ENCODE peak calls at places on chromosomes 16 and 17, in ten cellular contexts. T is T-helper 1 cell; C is stimulated activated naive CD4-positive, alpha-beta T cell treated with Interleukin-2 at 50 U/mL for 16 hours; A is activated naive CD8-positive, alpha-beta T cell treated with anti-CD3 and anti-CD28 coated beads, Interleukin-2, amount 50 U/mL, for 24 hours; W is NCI-H1694; Z is stimulated activated CD4-positive, alpha-beta T cell treated with anti-CD3 and anti-CD28 coated beads, Interleukin-4, amount 100 ng/mL, for 1 hour; H is astrocyte of the spinal cord; D is foreskin fibroblast; P is Kasumi-1; S is stimulated activated CD8-positive, alpha-beta memory T cell treated with anti-CD3 and anti-CD28 coated beads, Interleukin-12 subunit alpha, Interleukin-12 subunit beta, amount 100 ng/mL, for 1 hour. F is an unnamed sample.

GRCh38 chr17:82079001-82079677 is 13.5 kb upstream of the DUS1L start:
- DNase-seq in T (no peak), C (no peak), A (no peak), W (no peak), Z (no peak), H (no peak), D (no peak), P (no peak), S (no peak), F (no peak)

GRCh38 chr17:82228278-82228841 is 482 bp upstream of the SLC16A3 start:
- DNase-seq in T (peak; percentile 85), C (peak; percentile 46), A (peak; percentile 66), W (no peak), Z (peak; percentile 49), H (no peak), D (peak; percentile 25), P (peak; percentile 37), S (no peak), F (no peak)

GRCh38 chr17:78796134-78796900 is 14.2 kb upstream of the CYTH1 start:
- DNase-seq in T (no peak), C (no peak), A (no peak), W (no peak), Z (no peak), H (no peak), D (no peak), P (no peak), S (no peak), F (no peak)

GRCh38 chr16:1494129-1494640 is 1.0 kb downstream of the TELO2 start:
- DNase-seq in T (no peak), C (no peak), A (no peak), W (no peak), Z (no peak), H (peak; percentile 73), D (peak; percentile 92), P (no peak), S (no peak), F (no peak)

GRCh38 chr17:81250286-81251090 is 11.4 kb downstream of the NDUFAF8 start:
- DNase-seq in T (no peak), C (no peak), A (no peak), W (no peak), Z (no peak), H (no peak), D (no peak), P (no peak), S (no peak), F (no peak)

GRCh38 chr16:14007460-14007859 is 63.7 kb upstream of the MRTFB start:
- DNase-seq in T (peak; percentile 53), C (no peak), A (no peak), W (no peak), Z (no peak), H (peak; percentile 82), D (peak; percentile 86), P (no peak), S (no peak), F (no peak)

GRCh38 chr17:9239260-9239820 is 218.0 kb downstream of the NTN1 start:
- DNase-seq in T (peak; percentile 6), C (no peak), A (peak; percentile 32), W (no peak), Z (peak; percentile 30), H (no peak), D (no peak), P (no peak), S (no peak), F (no peak)

GRCh38 chr17:76147211-76148014 is 6.4 kb upstream of the FOXJ1 start:
- DNase-seq in T (no peak), C (no peak), A (no peak), W (peak; percentile 53), Z (no peak), H (peak; percentile 32), D (peak; percentile 52), P (peak; percentile 77), S (no peak), F (no peak)

GRCh38 chr16:88911148-88911945 is 44.9 kb upstream of the PABPN1L start:
- DNase-seq in T (no peak), C (no peak), A (no peak), W (no peak), Z (no peak), H (no peak), D (no peak), P (no peak), S (no peak), F (no peak)

GRCh38 chr17:54891176-54891821 is 9.4 kb upstream of the TOM1L1 start:
- DNase-seq in T (no peak), C (no peak), A (no peak), W (peak; percentile 91), Z (no peak), H (peak; percentile 71), D (peak; percentile 86), P (peak; percentile 88), S (no peak), F (no peak)

GRCh38 chr17:45338023-45338781 is 21.4 kb upstream of the MAP3K14 start:
- DNase-seq in T (no peak), C (no peak), A (no peak), W (no peak), Z (no peak), H (no peak), D (no peak), P (no peak), S (no peak), F (no peak)

GRCh38 chr16:59330030-59330670 is 596.0 kb upstream of the GOT2 start:
- DNase-seq in T (no peak), C (no peak), A (no peak), W (no peak), Z (no peak), H (peak; percentile 24), D (peak; percentile 25), P (no peak), S (no peak), F (no peak)

GRCh38 chr16:77660311-77660710 is 62.0 kb upstream of the NUDT7 start:
- DNase-seq in T (no peak), C (no peak), A (no peak), W (peak; percentile 3), Z (no peak), H (peak; percentile 60), D (peak; percentile 26), P (peak; percentile 61), S (no peak), F (no peak)

GRCh38 chr17:524570-524969 is 172.0 kb upstream of the RPH3AL start:
- DNase-seq in T (no peak), C (no peak), A (no peak), W (no peak), Z (no peak), H (no peak), D (no peak), P (no peak), S (no peak), F (no peak)

GRCh38 chr16:48687421-48688038 is 77.5 kb upstream of the N4BP1 start:
- DNase-seq in T (peak; percentile 46), C (no peak), A (peak; percentile 28), W (peak; percentile 52), Z (peak; percentile 6), H (peak; percentile 65), D (peak; percentile 82), P (peak; percentile 88), S (no peak), F (peak; percentile 34)

GRCh38 chr16:79042886-79043285 is 557.7 kb downstream of the MAF start:
- DNase-seq in T (peak; percentile 61), C (peak; percentile 41), A (no peak), W (no peak), Z (peak; percentile 5), H (no peak), D (no peak), P (no peak), S (no peak), F (no peak)

GRCh38 chr17:47703191-47703591 is 9.2 kb downstream of the TBKBP1 start:
- DNase-seq in T (peak; percentile 64), C (peak; percentile 53), A (peak; percentile 75), W (no peak), Z (peak; percentile 62), H (no peak), D (no peak), P (peak; percentile 41), S (no peak), F (no peak)

GRCh38 chr17:48641541-48642058 is 15.4 kb upstream of the HOXB9 start:
- DNase-seq in T (no peak), C (no peak), A (no peak), W (no peak), Z (no peak), H (no peak), D (no peak), P (no peak), S (no peak), F (no peak)

GRCh38 chr16:21645261-21645721 is 7.1 kb downstream of the IGSF6 start:
- DNase-seq in T (peak; percentile 75), C (peak; percentile 28), A (peak; percentile 29), W (no peak), Z (peak; percentile 30), H (peak; percentile 38), D (no peak), P (peak; percentile 26), S (no peak), F (no peak)

GRCh38 chr17:38786372-38786771 is 13.0 kb downstream of the PIP4K2B start:
- DNase-seq in T (no peak), C (no peak), A (no peak), W (no peak), Z (no peak), H (no peak), D (no peak), P (no peak), S (no peak), F (no peak)

GRCh38 chr17:2237521-2237921 is 66.1 kb downstream of the SMG6 start:
- DNase-seq in T (no peak), C (no peak), A (no peak), W (no peak), Z (no peak), H (peak; percentile 80), D (peak; percentile 62), P (no peak), S (no peak), F (no peak)

GRCh38 chr17:40617678-40618240 is 29.9 kb downstream of the SMARCE1 start:
- DNase-seq in T (no peak), C (no peak), A (no peak), W (no peak), Z (no peak), H (no peak), D (no peak), P (no peak), S (no peak), F (no peak)

GRCh38 chr17:71548540-71549190 is 572.2 kb upstream of the SOX9 start:
- DNase-seq in T (no peak), C (no peak), A (no peak), W (no peak), Z (no peak), H (peak; percentile 41), D (no peak), P (no peak), S (no peak), F (no peak)

GRCh38 chr17:3553419-3554401 is 3.9 kb downstream of the TRPV3 start:
- DNase-seq in T (no peak), C (no peak), A (no peak), W (no peak), Z (no peak), H (no peak), D (no peak), P (no peak), S (no peak), F (no peak)

GRCh38 chr17:41684050-41684449 is 4.6 kb upstream of the EIF1 start:
- DNase-seq in T (no peak), C (no peak), A (no peak), W (no peak), Z (no peak), H (no peak), D (no peak), P (no peak), S (no peak), F (no peak)

GRCh38 chr16:89374393-89374948 is 115.9 kb downstream of the ANKRD11 start:
- DNase-seq in T (no peak), C (no peak), A (no peak), W (peak; percentile 52), Z (no peak), H (peak; percentile 61), D (peak; percentile 58), P (no peak), S (no peak), F (no peak)

GRCh38 chr16:14501331-14502255 is 128.5 kb downstream of the PARN start:
- DNase-seq in T (no peak), C (no peak), A (peak; percentile 10), W (peak; percentile 77), Z (no peak), H (peak; percentile 97), D (peak; percentile 97), P (no peak), S (no peak), F (peak; percentile 77)

GRCh38 chr17:48601184-48601527 is 3.6 kb downstream of the HOXB6 start:
- DNase-seq in T (no peak), C (no peak), A (no peak), W (no peak), Z (no peak), H (no peak), D (no peak), P (no peak), S (no peak), F (no peak)